ENCODE peak calls at places on chromosomes 5 and 9, in five cellular contexts. One of them, this sample, is unnamed.

GRCh38 chr9:123569343-123569694 is 213.3 kb downstream of the CRB2 start:
- DNase-seq in endothelial cell of umbilical vein: no peak
- DNase-seq in H1: no peak
- DNase-seq in GM23338: no peak
- DNase-seq in K562: no peak
- DNase-seq in this sample: no peak

GRCh38 chr9:18479405-18479804 is 5.5 kb downstream of the ADAMTSL1 start:
- DNase-seq in endothelial cell of umbilical vein: no peak
- DNase-seq in GM23338: no peak
- DNase-seq in H1: no peak
- DNase-seq in K562: no peak
- DNase-seq in this sample: no peak

GRCh38 chr5:77957931-77958476 is 181.9 kb upstream of the TBCA start:
- DNase-seq in K562: no peak
- DNase-seq in GM23338: peak; percentile 62
- DNase-seq in H1: peak; percentile 71
- DNase-seq in endothelial cell of umbilical vein: no peak
- DNase-seq in this sample: peak; percentile 96

GRCh38 chr5:170360712-170361501 is 28.3 kb downstream of the KCNMB1 start:
- DNase-seq in K562: no peak
- DNase-seq in endothelial cell of umbilical vein: no peak
- DNase-seq in GM23338: no peak
- DNase-seq in H1: peak; percentile 37
- DNase-seq in this sample: no peak

GRCh38 chr9:120394058-120394669 is 185.8 kb downstream of the CDK5RAP2 start:
- DNase-seq in H1: no peak
- DNase-seq in GM23338: no peak
- DNase-seq in K562: no peak
- DNase-seq in endothelial cell of umbilical vein: no peak
- DNase-seq in this sample: no peak

GRCh38 chr9:124659099-124659659 is 111.9 kb downstream of the NR6A1 start:
- DNase-seq in endothelial cell of umbilical vein: peak; percentile 89
- DNase-seq in K562: peak; percentile 83
- DNase-seq in GM23338: peak; percentile 67
- DNase-seq in H1: no peak
- DNase-seq in this sample: peak; percentile 87

GRCh38 chr5:179217356-179217755 is 127.9 kb downstream of the ADAMTS2 start:
- DNase-seq in K562: no peak
- DNase-seq in endothelial cell of umbilical vein: no peak
- DNase-seq in GM23338: no peak
- DNase-seq in H1: no peak
- DNase-seq in this sample: no peak

GRCh38 chr9:134378901-134379338 is 52.7 kb downstream of the RXRA start:
- DNase-seq in H1: no peak
- DNase-seq in endothelial cell of umbilical vein: no peak
- DNase-seq in GM23338: no peak
- DNase-seq in K562: no peak
- DNase-seq in this sample: no peak

DNA sequence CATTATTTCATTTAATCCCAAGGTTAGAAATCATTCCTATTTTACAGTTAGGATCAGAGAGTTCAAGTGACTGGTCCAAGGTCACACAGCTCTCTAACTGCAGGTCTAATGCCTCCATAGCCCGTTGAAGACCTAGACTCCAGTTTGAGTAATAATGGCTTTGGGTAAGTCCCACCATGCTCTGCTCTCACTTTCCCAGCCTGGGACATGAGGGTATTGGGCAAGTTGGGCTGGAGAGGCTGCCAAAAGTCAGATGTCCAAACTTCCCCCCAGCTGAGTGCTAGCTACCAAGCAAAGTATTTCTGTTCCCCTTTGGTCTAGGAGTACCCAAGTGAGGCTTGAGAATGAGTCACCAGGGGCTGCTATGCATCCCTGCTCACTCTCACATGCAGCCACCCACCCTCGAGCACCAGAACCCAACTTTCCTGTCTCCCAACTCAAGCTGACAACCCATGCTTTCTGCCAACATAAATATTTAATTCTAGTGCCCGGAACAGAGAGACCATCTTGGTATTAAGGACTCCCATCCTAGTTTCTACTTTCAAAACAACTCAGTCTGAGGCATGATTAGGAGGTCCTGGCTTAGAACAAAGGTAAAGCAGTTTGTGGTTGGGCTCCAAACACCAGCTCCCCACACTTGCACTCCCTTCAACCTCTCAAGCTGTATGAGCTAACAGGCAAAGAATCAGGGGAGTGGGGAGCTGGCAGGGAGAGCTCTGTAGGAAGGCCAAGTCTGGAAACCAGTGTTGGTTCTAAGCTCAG is 236.5 kb upstream of the TRIM32 start:
- DNase-seq in K562: no peak
- DNase-seq in H1: no peak
- DNase-seq in GM23338: no peak
- DNase-seq in endothelial cell of umbilical vein: no peak
- DNase-seq in this sample: no peak
- TF ChIP-seq POLR2AphosphoS5 in K562: no peak
- TF ChIP-seq POLR2AphosphoS5 in H1: no peak
- TF ChIP-seq POLR2AphosphoS5 in GM23338: no peak
- TF ChIP-seq POLR2AphosphoS5 in endothelial cell of umbilical vein: no peak
- TF ChIP-seq POLR2AphosphoS5 in this sample: no peak

DNA sequence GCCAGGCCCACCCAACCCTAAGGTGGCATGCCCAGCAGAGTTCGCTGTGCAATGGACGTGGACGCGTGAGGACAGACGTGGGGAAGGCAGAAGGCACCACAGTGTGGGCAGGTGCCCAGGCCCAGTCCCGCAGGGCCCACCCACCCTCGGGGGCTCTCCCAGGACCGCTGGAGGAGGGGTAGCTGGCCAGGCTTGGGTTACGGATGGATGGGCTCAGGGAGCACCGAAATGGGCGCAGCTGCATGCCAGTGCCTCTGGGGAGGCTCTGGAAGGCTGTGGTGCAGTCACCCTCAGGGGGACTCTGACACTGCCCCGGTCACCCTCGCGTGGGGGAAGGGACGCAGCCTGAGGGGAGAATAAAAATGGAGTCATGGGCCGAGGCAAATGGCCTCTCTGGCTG is 9.6 kb upstream of the GPSM1 start:
- DNase-seq in GM23338: no peak
- DNase-seq in K562: no peak
- DNase-seq in H1: no peak
- DNase-seq in endothelial cell of umbilical vein: no peak
- DNase-seq in this sample: no peak
- TF ChIP-seq EZH2 in GM23338: no peak
- TF ChIP-seq EZH2 in K562: no peak
- TF ChIP-seq EZH2 in H1: no peak
- TF ChIP-seq EZH2 in endothelial cell of umbilical vein: no peak
- TF ChIP-seq EZH2 in this sample: no peak

GRCh38 chr5:176646707-176647029 is 616 bp upstream of the TSPAN17 start:
- DNase-seq in H1: no peak
- DNase-seq in GM23338: no peak
- DNase-seq in endothelial cell of umbilical vein: no peak
- DNase-seq in K562: no peak
- DNase-seq in this sample: no peak
- H3K4me3 ChIP-seq in H1: no peak overlapping the region
- H3K4me3 ChIP-seq in GM23338: peak overlapping the region; percentile 89
- H3K4me3 ChIP-seq in endothelial cell of umbilical vein: peak overlapping the region; percentile 7
- H3K4me3 ChIP-seq in K562: peak overlapping the region; percentile 31
- H3K4me3 ChIP-seq in this sample: peak overlapping the region; percentile 90

GRCh38 chr5:40981420-40981819 is 72.1 kb downstream of the C7 start:
- DNase-seq in GM23338: no peak
- DNase-seq in endothelial cell of umbilical vein: no peak
- DNase-seq in K562: no peak
- DNase-seq in H1: no peak
- DNase-seq in this sample: no peak
- TF ChIP-seq POLR2AphosphoS5 in GM23338: no peak
- TF ChIP-seq POLR2AphosphoS5 in endothelial cell of umbilical vein: no peak
- TF ChIP-seq POLR2AphosphoS5 in K562: no peak
- TF ChIP-seq POLR2AphosphoS5 in H1: no peak
- TF ChIP-seq POLR2AphosphoS5 in this sample: no peak

GRCh38 chr5:55220433-55221185 is 6.5 kb downstream of the MCIDAS start:
- DNase-seq in K562: no peak
- DNase-seq in H1: peak; percentile 81
- DNase-seq in endothelial cell of umbilical vein: no peak
- DNase-seq in GM23338: peak; percentile 83
- DNase-seq in this sample: no peak
- TF ChIP-seq EZH2 in K562: no peak
- TF ChIP-seq EZH2 in H1: peak; percentile 86
- TF ChIP-seq EZH2 in endothelial cell of umbilical vein: peak; percentile 88
- TF ChIP-seq EZH2 in GM23338: peak; percentile 80
- TF ChIP-seq EZH2 in this sample: no peak